ENCODE peak calls at places on chromosomes 11 and 22, in ten cellular contexts. One of them, this sample, is unnamed.

GRCh38 chr11:120746395-120746794 is 234.8 kb downstream of the GRIK4 start:
- DNase-seq in AG10803: no peak
- DNase-seq in cardiac fibroblast: no peak
- DNase-seq in activated naive CD8-positive, alpha-beta T cell treated with anti-CD3 and anti-CD28 coated beads, Interleukin-2, amount 50 U/mL, for 16 hours: no peak
- DNase-seq in left ventricle myocardium superior: no peak
- DNase-seq in ACHN: no peak
- DNase-seq in T-helper 1 cell: no peak
- DNase-seq in left kidney: no peak
- DNase-seq in stimulated activated CD4-positive, alpha-beta T cell treated with anti-CD3 and anti-CD28 coated beads, Interleukin-2, amount 100 ng/mL, for 48 hours: no peak
- DNase-seq in HEK293T: no peak
- DNase-seq in this sample: no peak

GRCh38 chr11:75639752-75640151 is 29.1 kb downstream of the MAP6 start:
- DNase-seq in AG10803: peak; percentile 65
- DNase-seq in cardiac fibroblast: peak; percentile 80
- DNase-seq in activated naive CD8-positive, alpha-beta T cell treated with anti-CD3 and anti-CD28 coated beads, Interleukin-2, amount 50 U/mL, for 16 hours: no peak
- DNase-seq in left ventricle myocardium superior: peak; percentile 83
- DNase-seq in ACHN: no peak
- DNase-seq in T-helper 1 cell: no peak
- DNase-seq in left kidney: peak; percentile 92
- DNase-seq in stimulated activated CD4-positive, alpha-beta T cell treated with anti-CD3 and anti-CD28 coated beads, Interleukin-2, amount 100 ng/mL, for 48 hours: no peak
- DNase-seq in HEK293T: no peak
- DNase-seq in this sample: no peak

GRCh38 chr11:132942611-132943324 is 589.5 kb downstream of the OPCML start:
- DNase-seq in AG10803: no peak
- DNase-seq in cardiac fibroblast: no peak
- DNase-seq in activated naive CD8-positive, alpha-beta T cell treated with anti-CD3 and anti-CD28 coated beads, Interleukin-2, amount 50 U/mL, for 16 hours: no peak
- DNase-seq in left ventricle myocardium superior: no peak
- DNase-seq in ACHN: no peak
- DNase-seq in T-helper 1 cell: no peak
- DNase-seq in left kidney: peak; percentile 71
- DNase-seq in stimulated activated CD4-positive, alpha-beta T cell treated with anti-CD3 and anti-CD28 coated beads, Interleukin-2, amount 100 ng/mL, for 48 hours: no peak
- DNase-seq in HEK293T: no peak
- DNase-seq in this sample: no peak

GRCh38 chr22:26367402-26368245 is 61.4 kb upstream of the ASPHD2 start:
- DNase-seq in AG10803: peak; percentile 39
- DNase-seq in cardiac fibroblast: peak; percentile 50
- DNase-seq in activated naive CD8-positive, alpha-beta T cell treated with anti-CD3 and anti-CD28 coated beads, Interleukin-2, amount 50 U/mL, for 16 hours: peak; percentile 43
- DNase-seq in left ventricle myocardium superior: peak; percentile 36
- DNase-seq in ACHN: peak; percentile 62
- DNase-seq in T-helper 1 cell: peak; percentile 10
- DNase-seq in left kidney: peak; percentile 78
- DNase-seq in stimulated activated CD4-positive, alpha-beta T cell treated with anti-CD3 and anti-CD28 coated beads, Interleukin-2, amount 100 ng/mL, for 48 hours: peak; percentile 62
- DNase-seq in HEK293T: peak; percentile 69
- DNase-seq in this sample: peak; percentile 60

GRCh38 chr11:44515085-44515484 is 50.4 kb upstream of the CD82 start:
- DNase-seq in AG10803: no peak
- DNase-seq in cardiac fibroblast: peak; percentile 42
- DNase-seq in activated naive CD8-positive, alpha-beta T cell treated with anti-CD3 and anti-CD28 coated beads, Interleukin-2, amount 50 U/mL, for 16 hours: no peak
- DNase-seq in left ventricle myocardium superior: no peak
- DNase-seq in ACHN: no peak
- DNase-seq in T-helper 1 cell: no peak
- DNase-seq in left kidney: no peak
- DNase-seq in stimulated activated CD4-positive, alpha-beta T cell treated with anti-CD3 and anti-CD28 coated beads, Interleukin-2, amount 100 ng/mL, for 48 hours: no peak
- DNase-seq in HEK293T: no peak
- DNase-seq in this sample: no peak

GRCh38 chr22:27401321-27401720 is 400.2 kb downstream of the MN1 start:
- DNase-seq in AG10803: peak; percentile 82
- DNase-seq in cardiac fibroblast: peak; percentile 5
- DNase-seq in activated naive CD8-positive, alpha-beta T cell treated with anti-CD3 and anti-CD28 coated beads, Interleukin-2, amount 50 U/mL, for 16 hours: no peak
- DNase-seq in left ventricle myocardium superior: no peak
- DNase-seq in ACHN: no peak
- DNase-seq in T-helper 1 cell: no peak
- DNase-seq in left kidney: no peak
- DNase-seq in stimulated activated CD4-positive, alpha-beta T cell treated with anti-CD3 and anti-CD28 coated beads, Interleukin-2, amount 100 ng/mL, for 48 hours: no peak
- DNase-seq in HEK293T: no peak
- DNase-seq in this sample: no peak

GRCh38 chr11:56932572-56933235 is 56.0 kb upstream of the OR5AK2 start:
- DNase-seq in AG10803: peak; percentile 29
- DNase-seq in cardiac fibroblast: peak; percentile 41
- DNase-seq in activated naive CD8-positive, alpha-beta T cell treated with anti-CD3 and anti-CD28 coated beads, Interleukin-2, amount 50 U/mL, for 16 hours: no peak
- DNase-seq in left ventricle myocardium superior: no peak
- DNase-seq in ACHN: peak; percentile 83
- DNase-seq in T-helper 1 cell: no peak
- DNase-seq in left kidney: no peak
- DNase-seq in stimulated activated CD4-positive, alpha-beta T cell treated with anti-CD3 and anti-CD28 coated beads, Interleukin-2, amount 100 ng/mL, for 48 hours: no peak
- DNase-seq in HEK293T: no peak
- DNase-seq in this sample: peak; percentile 99

GRCh38 chr22:46233231-46233630 is 16.9 kb downstream of the CDPF1 start:
- DNase-seq in AG10803: peak; percentile 41
- DNase-seq in cardiac fibroblast: peak; percentile 30
- DNase-seq in activated naive CD8-positive, alpha-beta T cell treated with anti-CD3 and anti-CD28 coated beads, Interleukin-2, amount 50 U/mL, for 16 hours: no peak
- DNase-seq in left ventricle myocardium superior: peak; percentile 67
- DNase-seq in ACHN: peak; percentile 61
- DNase-seq in T-helper 1 cell: no peak
- DNase-seq in left kidney: peak; percentile 30
- DNase-seq in stimulated activated CD4-positive, alpha-beta T cell treated with anti-CD3 and anti-CD28 coated beads, Interleukin-2, amount 100 ng/mL, for 48 hours: no peak
- DNase-seq in HEK293T: no peak
- DNase-seq in this sample: peak; percentile 51

GRCh38 chr11:68373189-68373809 is 60.9 kb downstream of the LRP5 start:
- DNase-seq in AG10803: peak; percentile 91
- DNase-seq in cardiac fibroblast: peak; percentile 63
- DNase-seq in activated naive CD8-positive, alpha-beta T cell treated with anti-CD3 and anti-CD28 coated beads, Interleukin-2, amount 50 U/mL, for 16 hours: no peak
- DNase-seq in left ventricle myocardium superior: peak; percentile 71
- DNase-seq in ACHN: no peak
- DNase-seq in T-helper 1 cell: no peak
- DNase-seq in left kidney: peak; percentile 70
- DNase-seq in stimulated activated CD4-positive, alpha-beta T cell treated with anti-CD3 and anti-CD28 coated beads, Interleukin-2, amount 100 ng/mL, for 48 hours: no peak
- DNase-seq in HEK293T: no peak
- DNase-seq in this sample: no peak

GRCh38 chr22:43783777-43784176 is 28.3 kb downstream of the EFCAB6 start:
- DNase-seq in AG10803: no peak
- DNase-seq in cardiac fibroblast: no peak
- DNase-seq in activated naive CD8-positive, alpha-beta T cell treated with anti-CD3 and anti-CD28 coated beads, Interleukin-2, amount 50 U/mL, for 16 hours: no peak
- DNase-seq in left ventricle myocardium superior: no peak
- DNase-seq in ACHN: no peak
- DNase-seq in T-helper 1 cell: no peak
- DNase-seq in left kidney: no peak
- DNase-seq in stimulated activated CD4-positive, alpha-beta T cell treated with anti-CD3 and anti-CD28 coated beads, Interleukin-2, amount 100 ng/mL, for 48 hours: no peak
- DNase-seq in HEK293T: no peak
- DNase-seq in this sample: no peak

GRCh38 chr11:32713496-32713895 is 81.0 kb downstream of the CCDC73 start:
- DNase-seq in AG10803: no peak
- DNase-seq in cardiac fibroblast: peak; percentile 16
- DNase-seq in activated naive CD8-positive, alpha-beta T cell treated with anti-CD3 and anti-CD28 coated beads, Interleukin-2, amount 50 U/mL, for 16 hours: no peak
- DNase-seq in left ventricle myocardium superior: no peak
- DNase-seq in ACHN: peak; percentile 24
- DNase-seq in T-helper 1 cell: no peak
- DNase-seq in left kidney: peak; percentile 13
- DNase-seq in stimulated activated CD4-positive, alpha-beta T cell treated with anti-CD3 and anti-CD28 coated beads, Interleukin-2, amount 100 ng/mL, for 48 hours: no peak
- DNase-seq in HEK293T: peak; percentile 22
- DNase-seq in this sample: peak; percentile 4

GRCh38 chr11:94794287-94795168 is 26.4 kb downstream of the AMOTL1 start:
- DNase-seq in AG10803: peak; percentile 96
- DNase-seq in cardiac fibroblast: peak; percentile 96
- DNase-seq in activated naive CD8-positive, alpha-beta T cell treated with anti-CD3 and anti-CD28 coated beads, Interleukin-2, amount 50 U/mL, for 16 hours: no peak
- DNase-seq in left ventricle myocardium superior: peak; percentile 72
- DNase-seq in ACHN: peak; percentile 88
- DNase-seq in T-helper 1 cell: no peak
- DNase-seq in left kidney: peak; percentile 67
- DNase-seq in stimulated activated CD4-positive, alpha-beta T cell treated with anti-CD3 and anti-CD28 coated beads, Interleukin-2, amount 100 ng/mL, for 48 hours: no peak
- DNase-seq in HEK293T: no peak
- DNase-seq in this sample: peak; percentile 66

GRCh38 chr11:10641314-10642206 is 52.0 kb downstream of the IRAG1 start:
- DNase-seq in AG10803: no peak
- DNase-seq in cardiac fibroblast: no peak
- DNase-seq in activated naive CD8-positive, alpha-beta T cell treated with anti-CD3 and anti-CD28 coated beads, Interleukin-2, amount 50 U/mL, for 16 hours: no peak
- DNase-seq in left ventricle myocardium superior: no peak
- DNase-seq in ACHN: no peak
- DNase-seq in T-helper 1 cell: no peak
- DNase-seq in left kidney: no peak
- DNase-seq in stimulated activated CD4-positive, alpha-beta T cell treated with anti-CD3 and anti-CD28 coated beads, Interleukin-2, amount 100 ng/mL, for 48 hours: no peak
- DNase-seq in HEK293T: no peak
- DNase-seq in this sample: no peak

GRCh38 chr22:44448271-44448780 is 49.7 kb downstream of the RTL6 start:
- DNase-seq in AG10803: peak; percentile 94
- DNase-seq in cardiac fibroblast: peak; percentile 95
- DNase-seq in activated naive CD8-positive, alpha-beta T cell treated with anti-CD3 and anti-CD28 coated beads, Interleukin-2, amount 50 U/mL, for 16 hours: no peak
- DNase-seq in left ventricle myocardium superior: peak; percentile 84
- DNase-seq in ACHN: peak; percentile 96
- DNase-seq in T-helper 1 cell: no peak
- DNase-seq in left kidney: peak; percentile 61
- DNase-seq in stimulated activated CD4-positive, alpha-beta T cell treated with anti-CD3 and anti-CD28 coated beads, Interleukin-2, amount 100 ng/mL, for 48 hours: no peak
- DNase-seq in HEK293T: no peak
- DNase-seq in this sample: peak; percentile 92

GRCh38 chr11:44618561-44619425 is 53.3 kb downstream of the CD82 start:
- DNase-seq in AG10803: no peak
- DNase-seq in cardiac fibroblast: no peak
- DNase-seq in activated naive CD8-positive, alpha-beta T cell treated with anti-CD3 and anti-CD28 coated beads, Interleukin-2, amount 50 U/mL, for 16 hours: no peak
- DNase-seq in left ventricle myocardium superior: no peak
- DNase-seq in ACHN: no peak
- DNase-seq in T-helper 1 cell: no peak
- DNase-seq in left kidney: no peak
- DNase-seq in stimulated activated CD4-positive, alpha-beta T cell treated with anti-CD3 and anti-CD28 coated beads, Interleukin-2, amount 100 ng/mL, for 48 hours: no peak
- DNase-seq in HEK293T: no peak
- DNase-seq in this sample: no peak

This sample was measured in epithelial cell of esophagus.